ENCODE peak calls at places on chromosomes 12 and 14, in five cellular contexts. One of them, this sample, is unnamed.

GRCh38 chr12:106974525-106974924 is 12.4 kb downstream of the MTERF2 start:
- DNase-seq in stimulated activated CD4-positive, alpha-beta T cell treated with anti-CD3 and anti-CD28 coated beads, Interleukin-12 subunit alpha, Interleukin-12 subunit beta, amount 100 ng/mL, for 48 hours: no peak
- DNase-seq in COR-L47: no peak
- DNase-seq in neural crest cell: no peak
- DNase-seq in Karpas-422: no peak
- DNase-seq in this sample: no peak

GRCh38 chr14:54117924-54118323 is 161.3 kb upstream of the BMP4 start:
- DNase-seq in Karpas-422: no peak
- DNase-seq in stimulated activated CD4-positive, alpha-beta T cell treated with anti-CD3 and anti-CD28 coated beads, Interleukin-12 subunit alpha, Interleukin-12 subunit beta, amount 100 ng/mL, for 48 hours: no peak
- DNase-seq in neural crest cell: no peak
- DNase-seq in COR-L47: no peak
- DNase-seq in this sample: no peak

GRCh38 chr12:89231686-89232085 is 120.6 kb downstream of the DUSP6 start:
- DNase-seq in Karpas-422: no peak
- DNase-seq in neural crest cell: no peak
- DNase-seq in stimulated activated CD4-positive, alpha-beta T cell treated with anti-CD3 and anti-CD28 coated beads, Interleukin-12 subunit alpha, Interleukin-12 subunit beta, amount 100 ng/mL, for 48 hours: no peak
- DNase-seq in COR-L47: no peak
- DNase-seq in this sample: no peak

GRCh38 chr14:65224799-65225198 is 122.5 kb upstream of the MAX start:
- DNase-seq in Karpas-422: no peak
- DNase-seq in COR-L47: no peak
- DNase-seq in neural crest cell: no peak
- DNase-seq in stimulated activated CD4-positive, alpha-beta T cell treated with anti-CD3 and anti-CD28 coated beads, Interleukin-12 subunit alpha, Interleukin-12 subunit beta, amount 100 ng/mL, for 48 hours: no peak
- DNase-seq in this sample: peak; percentile 64

GRCh38 chr14:101250948-101251811 is 310.1 kb upstream of the DIO3 start:
- DNase-seq in COR-L47: no peak
- DNase-seq in Karpas-422: no peak
- DNase-seq in stimulated activated CD4-positive, alpha-beta T cell treated with anti-CD3 and anti-CD28 coated beads, Interleukin-12 subunit alpha, Interleukin-12 subunit beta, amount 100 ng/mL, for 48 hours: no peak
- DNase-seq in neural crest cell: no peak
- DNase-seq in this sample: no peak

GRCh38 chr12:12985817-12986408 is 14.2 kb downstream of the HEBP1 start:
- DNase-seq in neural crest cell: no peak
- DNase-seq in stimulated activated CD4-positive, alpha-beta T cell treated with anti-CD3 and anti-CD28 coated beads, Interleukin-12 subunit alpha, Interleukin-12 subunit beta, amount 100 ng/mL, for 48 hours: no peak
- DNase-seq in COR-L47: no peak
- DNase-seq in Karpas-422: peak; percentile 76
- DNase-seq in this sample: no peak

GRCh38 chr12:127165567-127166392 is 1101.2 kb upstream of the TMEM132C start:
- DNase-seq in COR-L47: peak; percentile 37
- DNase-seq in stimulated activated CD4-positive, alpha-beta T cell treated with anti-CD3 and anti-CD28 coated beads, Interleukin-12 subunit alpha, Interleukin-12 subunit beta, amount 100 ng/mL, for 48 hours: peak; percentile 82
- DNase-seq in Karpas-422: no peak
- DNase-seq in neural crest cell: peak; percentile 80
- DNase-seq in this sample: peak; percentile 64

GRCh38 chr12:89671469-89671868 is 37.2 kb downstream of the ATP2B1 start:
- DNase-seq in neural crest cell: no peak
- DNase-seq in Karpas-422: no peak
- DNase-seq in COR-L47: no peak
- DNase-seq in stimulated activated CD4-positive, alpha-beta T cell treated with anti-CD3 and anti-CD28 coated beads, Interleukin-12 subunit alpha, Interleukin-12 subunit beta, amount 100 ng/mL, for 48 hours: no peak
- DNase-seq in this sample: no peak

GRCh38 chr14:73634333-73634833 is 10.4 kb upstream of the DNAL1 start:
- DNase-seq in stimulated activated CD4-positive, alpha-beta T cell treated with anti-CD3 and anti-CD28 coated beads, Interleukin-12 subunit alpha, Interleukin-12 subunit beta, amount 100 ng/mL, for 48 hours: no peak
- DNase-seq in neural crest cell: peak; percentile 36
- DNase-seq in COR-L47: peak; percentile 84
- DNase-seq in Karpas-422: no peak
- DNase-seq in this sample: peak; percentile 44

GRCh38 chr12:39442895-39443703 is at the start of gene KIF21A:
- DNase-seq in neural crest cell: peak; percentile 75
- DNase-seq in COR-L47: peak; percentile 91
- DNase-seq in stimulated activated CD4-positive, alpha-beta T cell treated with anti-CD3 and anti-CD28 coated beads, Interleukin-12 subunit alpha, Interleukin-12 subunit beta, amount 100 ng/mL, for 48 hours: peak; percentile 86
- DNase-seq in Karpas-422: peak; percentile 72
- DNase-seq in this sample: peak; percentile 96

GRCh38 chr14:96390965-96391292 is 999 bp upstream of the AK7 start:
- DNase-seq in COR-L47: no peak
- DNase-seq in neural crest cell: no peak
- DNase-seq in Karpas-422: no peak
- DNase-seq in stimulated activated CD4-positive, alpha-beta T cell treated with anti-CD3 and anti-CD28 coated beads, Interleukin-12 subunit alpha, Interleukin-12 subunit beta, amount 100 ng/mL, for 48 hours: no peak
- DNase-seq in this sample: no peak

GRCh38 chr12:128844031-128844635 is 9.1 kb upstream of the GLT1D1 start:
- DNase-seq in Karpas-422: no peak
- DNase-seq in COR-L47: no peak
- DNase-seq in stimulated activated CD4-positive, alpha-beta T cell treated with anti-CD3 and anti-CD28 coated beads, Interleukin-12 subunit alpha, Interleukin-12 subunit beta, amount 100 ng/mL, for 48 hours: no peak
- DNase-seq in neural crest cell: no peak
- DNase-seq in this sample: no peak

GRCh38 chr14:104429291-104429861 is 150.2 kb upstream of the C14orf180 start:
- DNase-seq in COR-L47: no peak
- DNase-seq in Karpas-422: peak; percentile 60
- DNase-seq in neural crest cell: no peak
- DNase-seq in stimulated activated CD4-positive, alpha-beta T cell treated with anti-CD3 and anti-CD28 coated beads, Interleukin-12 subunit alpha, Interleukin-12 subunit beta, amount 100 ng/mL, for 48 hours: no peak
- DNase-seq in this sample: no peak

GRCh38 chr12:27332407-27333310 is at the start of gene BMAL2:
- DNase-seq in neural crest cell: peak; percentile 58
- DNase-seq in COR-L47: peak; percentile 36
- DNase-seq in stimulated activated CD4-positive, alpha-beta T cell treated with anti-CD3 and anti-CD28 coated beads, Interleukin-12 subunit alpha, Interleukin-12 subunit beta, amount 100 ng/mL, for 48 hours: peak; percentile 17
- DNase-seq in Karpas-422: no peak
- DNase-seq in this sample: no peak

GRCh38 chr14:94081386-94081820 is 293 bp downstream of the IFI27L1 start:
- DNase-seq in Karpas-422: peak; percentile 71
- DNase-seq in COR-L47: peak; percentile 38
- DNase-seq in neural crest cell: no peak
- DNase-seq in stimulated activated CD4-positive, alpha-beta T cell treated with anti-CD3 and anti-CD28 coated beads, Interleukin-12 subunit alpha, Interleukin-12 subunit beta, amount 100 ng/mL, for 48 hours: no peak
- DNase-seq in this sample: no peak

GRCh38 chr12:123808167-123808566 is 46.1 kb downstream of the DNAH10 start:
- DNase-seq in stimulated activated CD4-positive, alpha-beta T cell treated with anti-CD3 and anti-CD28 coated beads, Interleukin-12 subunit alpha, Interleukin-12 subunit beta, amount 100 ng/mL, for 48 hours: no peak
- DNase-seq in COR-L47: no peak
- DNase-seq in neural crest cell: peak; percentile 11
- DNase-seq in Karpas-422: peak; percentile 43
- DNase-seq in this sample: peak; percentile 46

GRCh38 chr12:109764776-109765492 is 51.3 kb downstream of the FAM222A start:
- DNase-seq in COR-L47: no peak
- DNase-seq in neural crest cell: no peak
- DNase-seq in Karpas-422: no peak
- DNase-seq in stimulated activated CD4-positive, alpha-beta T cell treated with anti-CD3 and anti-CD28 coated beads, Interleukin-12 subunit alpha, Interleukin-12 subunit beta, amount 100 ng/mL, for 48 hours: no peak
- DNase-seq in this sample: no peak

GRCh38 chr14:36293824-36294223 is 26.6 kb downstream of the MBIP start:
- DNase-seq in COR-L47: no peak
- DNase-seq in stimulated activated CD4-positive, alpha-beta T cell treated with anti-CD3 and anti-CD28 coated beads, Interleukin-12 subunit alpha, Interleukin-12 subunit beta, amount 100 ng/mL, for 48 hours: no peak
- DNase-seq in Karpas-422: no peak
- DNase-seq in neural crest cell: no peak
- DNase-seq in this sample: no peak

GRCh38 chr12:109732321-109733305 is 19.0 kb downstream of the FAM222A start:
- DNase-seq in COR-L47: no peak
- DNase-seq in stimulated activated CD4-positive, alpha-beta T cell treated with anti-CD3 and anti-CD28 coated beads, Interleukin-12 subunit alpha, Interleukin-12 subunit beta, amount 100 ng/mL, for 48 hours: no peak
- DNase-seq in Karpas-422: no peak
- DNase-seq in neural crest cell: no peak
- DNase-seq in this sample: peak; percentile 15

GRCh38 chr12:83323866-83324265 is 637.2 kb downstream of the TMTC2 start:
- DNase-seq in neural crest cell: no peak
- DNase-seq in stimulated activated CD4-positive, alpha-beta T cell treated with anti-CD3 and anti-CD28 coated beads, Interleukin-12 subunit alpha, Interleukin-12 subunit beta, amount 100 ng/mL, for 48 hours: no peak
- DNase-seq in COR-L47: no peak
- DNase-seq in Karpas-422: no peak
- DNase-seq in this sample: no peak

GRCh38 chr12:125329239-125330238 is 264.3 kb downstream of the AACS start:
- DNase-seq in neural crest cell: peak; percentile 28
- DNase-seq in COR-L47: no peak
- DNase-seq in Karpas-422: no peak
- DNase-seq in stimulated activated CD4-positive, alpha-beta T cell treated with anti-CD3 and anti-CD28 coated beads, Interleukin-12 subunit alpha, Interleukin-12 subunit beta, amount 100 ng/mL, for 48 hours: no peak
- DNase-seq in this sample: peak; percentile 71

GRCh38 chr12:6788972-6789905 is at the start of gene CD4:
- DNase-seq in Karpas-422: no peak
- DNase-seq in COR-L47: no peak
- DNase-seq in neural crest cell: no peak
- DNase-seq in stimulated activated CD4-positive, alpha-beta T cell treated with anti-CD3 and anti-CD28 coated beads, Interleukin-12 subunit alpha, Interleukin-12 subunit beta, amount 100 ng/mL, for 48 hours: peak; percentile 83
- DNase-seq in this sample: no peak

GRCh38 chr12:569803-570236 is 93.4 kb downstream of the NINJ2 start:
- DNase-seq in Karpas-422: peak; percentile 92
- DNase-seq in COR-L47: peak; percentile 65
- DNase-seq in stimulated activated CD4-positive, alpha-beta T cell treated with anti-CD3 and anti-CD28 coated beads, Interleukin-12 subunit alpha, Interleukin-12 subunit beta, amount 100 ng/mL, for 48 hours: peak; percentile 85
- DNase-seq in neural crest cell: peak; percentile 94
- DNase-seq in this sample: peak; percentile 80

GRCh38 chr12:104793280-104793679 is 164.8 kb downstream of the SLC41A2 start:
- DNase-seq in stimulated activated CD4-positive, alpha-beta T cell treated with anti-CD3 and anti-CD28 coated beads, Interleukin-12 subunit alpha, Interleukin-12 subunit beta, amount 100 ng/mL, for 48 hours: no peak
- DNase-seq in Karpas-422: no peak
- DNase-seq in COR-L47: no peak
- DNase-seq in neural crest cell: no peak
- DNase-seq in this sample: no peak

GRCh38 chr14:70425349-70425748 is 8.5 kb upstream of the SYNJ2BP start:
- DNase-seq in COR-L47: no peak
- DNase-seq in Karpas-422: peak; percentile 80
- DNase-seq in neural crest cell: no peak
- DNase-seq in stimulated activated CD4-positive, alpha-beta T cell treated with anti-CD3 and anti-CD28 coated beads, Interleukin-12 subunit alpha, Interleukin-12 subunit beta, amount 100 ng/mL, for 48 hours: no peak
- DNase-seq in this sample: no peak

GRCh38 chr12:106119301-106119700 is 19.5 kb downstream of the NUAK1 start:
- DNase-seq in Karpas-422: no peak
- DNase-seq in stimulated activated CD4-positive, alpha-beta T cell treated with anti-CD3 and anti-CD28 coated beads, Interleukin-12 subunit alpha, Interleukin-12 subunit beta, amount 100 ng/mL, for 48 hours: no peak
- DNase-seq in COR-L47: no peak
- DNase-seq in neural crest cell: no peak
- DNase-seq in this sample: no peak

GRCh38 chr14:22547309-22547947 is 41.6 kb downstream of the DAD1 start:
- DNase-seq in COR-L47: no peak
- DNase-seq in neural crest cell: no peak
- DNase-seq in stimulated activated CD4-positive, alpha-beta T cell treated with anti-CD3 and anti-CD28 coated beads, Interleukin-12 subunit alpha, Interleukin-12 subunit beta, amount 100 ng/mL, for 48 hours: no peak
- DNase-seq in Karpas-422: no peak
- DNase-seq in this sample: peak; percentile 90

GRCh38 chr12:34119366-34119765 is 97.1 kb downstream of the ALG10 start:
- DNase-seq in stimulated activated CD4-positive, alpha-beta T cell treated with anti-CD3 and anti-CD28 coated beads, Interleukin-12 subunit alpha, Interleukin-12 subunit beta, amount 100 ng/mL, for 48 hours: no peak
- DNase-seq in Karpas-422: no peak
- DNase-seq in COR-L47: no peak
- DNase-seq in neural crest cell: no peak
- DNase-seq in this sample: no peak

GRCh38 chr12:24719293-24719721 is 229.6 kb downstream of the BCAT1 start:
- DNase-seq in neural crest cell: no peak
- DNase-seq in Karpas-422: no peak
- DNase-seq in COR-L47: no peak
- DNase-seq in stimulated activated CD4-positive, alpha-beta T cell treated with anti-CD3 and anti-CD28 coated beads, Interleukin-12 subunit alpha, Interleukin-12 subunit beta, amount 100 ng/mL, for 48 hours: peak; percentile 28
- DNase-seq in this sample: no peak

GRCh38 chr12:93616584-93617101 is 44.2 kb downstream of the SOCS2 start:
- DNase-seq in stimulated activated CD4-positive, alpha-beta T cell treated with anti-CD3 and anti-CD28 coated beads, Interleukin-12 subunit alpha, Interleukin-12 subunit beta, amount 100 ng/mL, for 48 hours: no peak
- DNase-seq in neural crest cell: no peak
- DNase-seq in Karpas-422: no peak
- DNase-seq in COR-L47: no peak
- DNase-seq in this sample: no peak

GRCh38 chr14:90820958-90821357 is 4.7 kb upstream of the TTC7B start:
- DNase-seq in COR-L47: peak; percentile 15
- DNase-seq in stimulated activated CD4-positive, alpha-beta T cell treated with anti-CD3 and anti-CD28 coated beads, Interleukin-12 subunit alpha, Interleukin-12 subunit beta, amount 100 ng/mL, for 48 hours: peak; percentile 74
- DNase-seq in Karpas-422: no peak
- DNase-seq in neural crest cell: no peak
- DNase-seq in this sample: peak; percentile 90